ENCODE peak calls at places on chromosomes 1 and 21, in four cellular contexts. One of them, this sample, is unnamed.
A peak's percentile ranks its signal among the peaks of the same experiment; 100 is the strongest.

GRCh38 chr1:176043537-176043936 is 163.5 kb downstream of the COP1 start:
- DNase-seq in HepG2: no peak
- DNase-seq in Panc1: no peak
- DNase-seq in K562: no peak
- DNase-seq in this sample: no peak

GRCh38 chr1:8925406-8925805 is 20.3 kb upstream of the CA6 start:
- DNase-seq in HepG2: no peak
- DNase-seq in Panc1: no peak
- DNase-seq in K562: no peak
- DNase-seq in this sample: no peak

GRCh38 chr1:79100385-79100784 is 93.9 kb upstream of the ADGRL4 start:
- DNase-seq in HepG2: no peak
- DNase-seq in Panc1: no peak
- DNase-seq in K562: no peak
- DNase-seq in this sample: no peak

GRCh38 chr1:44568128-44568900 is 106.0 kb downstream of the TMEM53 start:
- DNase-seq in HepG2: peak; percentile 58
- DNase-seq in Panc1: no peak
- DNase-seq in K562: no peak
- DNase-seq in this sample: no peak

GRCh38 chr21:41684381-41685245 is 82.2 kb downstream of the RIPK4 start:
- DNase-seq in HepG2: peak; percentile 24
- DNase-seq in Panc1: peak; percentile 18
- DNase-seq in K562: no peak
- DNase-seq in this sample: no peak

GRCh38 chr1:54546651-54547348 is 1.2 kb upstream of the ACOT11 start:
- DNase-seq in Panc1: no peak
- DNase-seq in K562: no peak
- DNase-seq in HepG2: no peak
- DNase-seq in this sample: no peak

GRCh38 chr1:15124362-15125100 is 29.0 kb upstream of the TMEM51 start:
- DNase-seq in K562: no peak
- DNase-seq in HepG2: no peak
- DNase-seq in Panc1: no peak
- DNase-seq in this sample: no peak

GRCh38 chr1:119700326-119700725 is 11.4 kb upstream of the PHGDH start:
- DNase-seq in K562: no peak
- DNase-seq in HepG2: no peak
- DNase-seq in Panc1: no peak
- DNase-seq in this sample: no peak

GRCh38 chr1:8077120-8077573 is 51.0 kb upstream of the ERRFI1 start:
- DNase-seq in HepG2: peak; percentile 93
- DNase-seq in Panc1: no peak
- DNase-seq in K562: peak; percentile 59
- DNase-seq in this sample: peak; percentile 88

GRCh38 chr21:33763573-33763881 is 121.2 kb downstream of the ITSN1 start:
- DNase-seq in Panc1: no peak
- DNase-seq in K562: no peak
- DNase-seq in HepG2: no peak
- DNase-seq in this sample: no peak

GRCh38 chr1:163131981-163132380 is 62.8 kb downstream of the RGS4 start:
- DNase-seq in K562: no peak
- DNase-seq in Panc1: no peak
- DNase-seq in HepG2: no peak
- DNase-seq in this sample: no peak

GRCh38 chr21:10539956-10540355 is 18.6 kb downstream of the TPTE start:
- DNase-seq in K562: no peak
- DNase-seq in HepG2: no peak
- DNase-seq in Panc1: no peak
- DNase-seq in this sample: no peak

GRCh38 chr1:154607748-154608521 is at the start of gene ADAR:
- DNase-seq in HepG2: peak; percentile 93
- DNase-seq in Panc1: no peak
- DNase-seq in K562: peak; percentile 85
- DNase-seq in this sample: peak; percentile 91

GRCh38 chr21:41361053-41361785 is 608 bp upstream of the MX2 start:
- DNase-seq in HepG2: peak; percentile 62
- DNase-seq in Panc1: no peak
- DNase-seq in K562: no peak
- DNase-seq in this sample: no peak

GRCh38 chr1:204059970-204060369 is 12.9 kb upstream of the SOX13 start:
- DNase-seq in Panc1: no peak
- DNase-seq in HepG2: no peak
- DNase-seq in K562: no peak
- DNase-seq in this sample: no peak

GRCh38 chr1:243927401-243927800 is 77.4 kb upstream of the AKT3 start:
- DNase-seq in HepG2: no peak
- DNase-seq in Panc1: no peak
- DNase-seq in K562: no peak
- DNase-seq in this sample: no peak

GRCh38 chr1:214335567-214335966 is 54.6 kb downstream of the SMYD2 start:
- DNase-seq in Panc1: no peak
- DNase-seq in K562: no peak
- DNase-seq in HepG2: no peak
- DNase-seq in this sample: no peak

GRCh38 chr1:92990828-92991227 is 29.6 kb upstream of the DIPK1A start:
- DNase-seq in HepG2: peak; percentile 34
- DNase-seq in Panc1: no peak
- DNase-seq in K562: peak; percentile 64
- DNase-seq in this sample: no peak

GRCh38 chr1:179143332-179143731 is 61.5 kb downstream of the TOR3A start:
- DNase-seq in HepG2: no peak
- DNase-seq in Panc1: peak; percentile 78
- DNase-seq in K562: no peak
- DNase-seq in this sample: peak; percentile 74

GRCh38 chr1:67281246-67281645 is 26.4 kb upstream of the IL12RB2 start:
- DNase-seq in HepG2: no peak
- DNase-seq in K562: no peak
- DNase-seq in Panc1: no peak
- DNase-seq in this sample: no peak

GRCh38 chr1:183022202-183023145 is 746 bp upstream of the LAMC1 start:
- DNase-seq in K562: peak; percentile 63
- DNase-seq in Panc1: peak; percentile 92
- DNase-seq in HepG2: peak; percentile 73
- DNase-seq in this sample: peak; percentile 84

GRCh38 chr1:184569106-184569505 is 182.3 kb downstream of the C1orf21 start:
- DNase-seq in Panc1: no peak
- DNase-seq in HepG2: no peak
- DNase-seq in K562: no peak
- DNase-seq in this sample: no peak

GRCh38 chr1:1293618-1294249 is 13.5 kb downstream of the SCNN1D start:
- DNase-seq in HepG2: no peak
- DNase-seq in K562: peak; percentile 90
- DNase-seq in Panc1: no peak
- DNase-seq in this sample: no peak
- TF ChIP-seq TCF7L2 in HepG2: no peak
- TF ChIP-seq TCF7L2 in K562: no peak
- TF ChIP-seq TCF7L2 in Panc1: no peak
- TF ChIP-seq TCF7L2 in this sample: no peak

DNA sequence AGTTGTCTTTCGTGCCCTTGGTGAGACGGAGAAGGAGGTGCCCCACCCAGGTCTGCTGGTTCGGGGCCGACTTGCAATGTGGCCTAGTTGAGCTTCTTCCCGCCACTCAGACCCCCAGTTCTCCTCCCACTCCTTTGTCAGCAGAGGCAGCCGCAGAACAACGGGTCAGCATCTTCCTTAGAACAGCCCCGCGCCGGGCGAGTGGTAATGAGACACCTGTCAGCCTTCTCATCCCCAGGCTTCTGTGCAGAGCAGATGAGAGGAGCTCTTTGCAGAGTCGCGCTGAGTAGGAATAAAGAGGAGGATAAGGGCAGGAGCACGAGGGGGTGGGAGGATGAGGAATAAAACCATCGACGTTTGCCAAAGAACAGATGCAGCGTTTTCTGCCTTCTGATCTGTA is 27.7 kb upstream of the IGSF21 start:
- DNase-seq in HepG2: no peak
- DNase-seq in Panc1: no peak
- DNase-seq in K562: no peak
- DNase-seq in this sample: no peak
- TF ChIP-seq TCF7L2 in HepG2: no peak
- TF ChIP-seq TCF7L2 in Panc1: no peak
- TF ChIP-seq TCF7L2 in K562: no peak
- TF ChIP-seq TCF7L2 in this sample: no peak

DNA sequence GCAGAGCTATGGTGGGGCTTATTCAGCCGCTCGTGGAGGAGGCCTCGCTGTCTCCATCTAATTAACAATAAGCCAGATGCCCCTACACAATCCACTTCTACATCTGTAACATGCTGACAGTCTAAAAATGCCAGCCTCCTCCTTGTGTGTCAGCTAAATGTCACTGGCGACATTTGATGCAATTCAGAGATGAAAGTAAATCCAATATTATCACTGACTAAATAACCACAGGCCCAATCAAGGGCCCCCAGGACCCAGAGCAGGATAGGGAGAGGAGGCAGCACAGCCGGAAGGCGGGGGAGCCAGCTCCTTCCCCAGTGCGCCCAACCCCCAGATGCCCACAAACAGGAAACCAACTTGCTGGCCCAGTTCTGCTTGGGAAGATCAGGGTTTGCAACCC is 76.6 kb downstream of the DMRTA2 start:
- DNase-seq in HepG2: no peak
- DNase-seq in K562: no peak
- DNase-seq in Panc1: no peak
- DNase-seq in this sample: no peak
- TF ChIP-seq TCF7L2 in HepG2: no peak
- TF ChIP-seq TCF7L2 in K562: no peak
- TF ChIP-seq TCF7L2 in Panc1: no peak
- TF ChIP-seq TCF7L2 in this sample: no peak

GRCh38 chr1:247298701-247299100 is 33.0 kb downstream of the ZNF496 start:
- DNase-seq in HepG2: no peak
- DNase-seq in Panc1: no peak
- DNase-seq in K562: no peak
- DNase-seq in this sample: no peak

GRCh38 chr1:247303211-247303610 is 28.5 kb downstream of the ZNF496 start:
- DNase-seq in Panc1: no peak
- DNase-seq in HepG2: peak; percentile 22
- DNase-seq in K562: no peak
- DNase-seq in this sample: no peak

GRCh38 chr1:247300491-247301175 is 31.0 kb downstream of the ZNF496 start:
- DNase-seq in Panc1: no peak
- DNase-seq in K562: no peak
- DNase-seq in HepG2: no peak
- DNase-seq in this sample: no peak

GRCh38 chr1:247299723-247300381 is 31.8 kb downstream of the ZNF496 start:
- DNase-seq in Panc1: no peak
- DNase-seq in HepG2: no peak
- DNase-seq in K562: no peak
- DNase-seq in this sample: no peak

DNA sequence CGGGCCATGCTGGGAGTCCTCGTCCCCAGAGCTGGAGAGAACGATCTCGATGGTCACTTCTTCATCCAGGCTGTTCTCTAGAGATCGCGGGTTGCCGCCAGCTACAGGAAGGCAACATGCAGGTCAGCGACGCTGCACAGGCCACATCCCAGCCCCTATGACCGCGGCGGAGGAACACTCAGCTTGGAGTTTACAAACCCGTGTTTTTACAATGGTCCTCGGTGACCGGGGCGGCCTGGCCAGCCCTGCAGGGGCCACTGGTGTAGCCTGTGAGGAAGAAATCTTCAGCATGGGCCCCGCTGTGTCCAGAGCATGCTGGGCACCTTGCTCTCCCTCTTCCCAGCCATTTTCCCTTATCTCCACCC is 30.5 kb downstream of the ZNF496 start:
- DNase-seq in HepG2: no peak
- DNase-seq in Panc1: no peak
- DNase-seq in K562: no peak
- DNase-seq in this sample: no peak
- TF ChIP-seq TCF7L2 in HepG2: no peak
- TF ChIP-seq TCF7L2 in Panc1: no peak
- TF ChIP-seq TCF7L2 in K562: no peak
- TF ChIP-seq TCF7L2 in this sample: no peak

GRCh38 chr1:47031059-47031458 is 7.6 kb downstream of the CYP4X1 start:
- DNase-seq in HepG2: no peak
- DNase-seq in Panc1: no peak
- DNase-seq in K562: no peak
- DNase-seq in this sample: no peak
- TF ChIP-seq TCF7L2 in HepG2: no peak
- TF ChIP-seq TCF7L2 in Panc1: peak; percentile 31
- TF ChIP-seq TCF7L2 in K562: no peak
- TF ChIP-seq TCF7L2 in this sample: no peak

GRCh38 chr21:44893948-44894656 is 20.6 kb upstream of the PTTG1IP start:
- DNase-seq in HepG2: no peak
- DNase-seq in Panc1: no peak
- DNase-seq in K562: no peak
- DNase-seq in this sample: no peak
- TF ChIP-seq TCF7L2 in HepG2: no peak
- TF ChIP-seq TCF7L2 in Panc1: no peak
- TF ChIP-seq TCF7L2 in K562: no peak
- TF ChIP-seq TCF7L2 in this sample: no peak

DNA sequence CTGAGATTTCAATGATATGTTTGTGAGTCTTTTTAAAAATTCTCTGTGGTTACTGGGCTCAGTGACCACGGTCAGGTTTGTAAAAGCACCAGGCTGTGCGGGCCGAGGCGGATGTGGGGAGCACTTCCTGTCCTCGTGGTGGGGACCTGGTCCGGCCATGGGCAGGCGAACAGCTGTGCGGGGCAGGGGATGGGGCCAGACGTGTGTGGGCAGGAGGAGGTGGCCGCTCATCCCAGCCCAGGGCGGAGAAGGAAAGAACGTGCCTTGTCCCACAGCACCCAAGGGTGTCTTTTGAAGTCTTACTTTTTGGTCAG is 5.2 kb upstream of the OXCT2 start:
- DNase-seq in HepG2: no peak
- DNase-seq in K562: no peak
- DNase-seq in Panc1: no peak
- DNase-seq in this sample: no peak
- TF ChIP-seq TCF7L2 in HepG2: no peak
- TF ChIP-seq TCF7L2 in K562: no peak
- TF ChIP-seq TCF7L2 in Panc1: no peak
- TF ChIP-seq TCF7L2 in this sample: no peak

This sample was measured in HCT116.